ENCODE peak calls at places on chromosomes 7 and 10, in seven cellular contexts. A is CD8-positive, alpha-beta memory T cell; P is breast epithelium; X is NT2/D1; M is HCT116; J is neuronal stem cell; E is CD4-positive, CD25-positive, alpha-beta regulatory T cell. I is an unnamed sample. For H3K36me3, the result is how much of the 10 kb centered on the place peaks cover.

GRCh38 chr7:35729061-35729783 is 34.3 kb upstream of the HERPUD2 start:
- DNase-seq in A (peak), P (no peak), X (no peak), M (no peak), J (no peak), E (no peak), I (peak)

GRCh38 chr10:122164028-122164601 is 107.0 kb upstream of the BTBD16 start:
- DNase-seq in A (no peak), P (no peak), X (no peak), M (no peak), J (peak), E (no peak), I (no peak)

GRCh38 chr7:94375713-94376112 is 19.0 kb upstream of the COL1A2 start:
- DNase-seq in A (no peak), P (no peak), X (no peak), M (no peak), J (no peak), E (no peak), I (peak)

GRCh38 chr10:80408198-80409085 is at the start of gene PRXL2A:
- DNase-seq in A (peak), P (peak), X (peak), M (no peak), J (peak), E (peak), I (peak)

GRCh38 chr10:110967645-110968044 is 48.2 kb downstream of the SHOC2 start:
- DNase-seq in A (no peak), P (no peak), X (no peak), M (no peak), J (no peak), E (no peak), I (no peak)

GRCh38 chr10:26112532-26112931 is 104.0 kb upstream of the GAD2 start:
- DNase-seq in A (no peak), P (no peak), X (no peak), M (no peak), J (no peak), E (no peak), I (no peak)

GRCh38 chr7:157612009-157612663 is 275.3 kb downstream of the DNAJB6 start:
- DNase-seq in A (no peak), P (peak), X (no peak), M (no peak), J (no peak), E (no peak), I (no peak)

GRCh38 chr10:6737080-6737641 is 157.1 kb upstream of the PRKCQ start:
- DNase-seq in A (no peak), P (no peak), X (no peak), M (peak), J (no peak), E (no peak), I (no peak)

GRCh38 chr7:127154101-127154500 is 98.6 kb downstream of the GRM8 start:
- DNase-seq in A (no peak), P (no peak), X (no peak), M (no peak), J (no peak), E (no peak), I (no peak)

GRCh38 chr7:89623018-89623672 is 531.1 kb upstream of the STEAP1 start:
- DNase-seq in A (no peak), P (no peak), X (peak), M (peak), J (peak), E (no peak), I (peak)

GRCh38 chr7:147829021-147829420 is 761.5 kb upstream of the C7orf33 start:
- DNase-seq in A (no peak), P (no peak), X (no peak), M (no peak), J (no peak), E (no peak), I (no peak)

GRCh38 chr10:49115796-49116508 is 630 bp upstream of the VSTM4 start:
- DNase-seq in A (no peak), P (no peak), X (no peak), M (no peak), J (no peak), E (no peak), I (no peak)

GRCh38 chr10:88088441-88089340 is 225.3 kb downstream of the PTEN start:
- DNase-seq in A (no peak), P (no peak), X (no peak), M (no peak), J (no peak), E (no peak), I (no peak)

GRCh38 chr10:99894613-99895012 is 112.2 kb downstream of the ABCC2 start:
- DNase-seq in A (no peak), P (no peak), X (no peak), M (no peak), J (no peak), E (no peak), I (no peak)
- H3K36me3 ChIP-seq in A (under half), P (under half), X (half or more), M (half or more), J (half or more), E (under half), I (under half)

DNA sequence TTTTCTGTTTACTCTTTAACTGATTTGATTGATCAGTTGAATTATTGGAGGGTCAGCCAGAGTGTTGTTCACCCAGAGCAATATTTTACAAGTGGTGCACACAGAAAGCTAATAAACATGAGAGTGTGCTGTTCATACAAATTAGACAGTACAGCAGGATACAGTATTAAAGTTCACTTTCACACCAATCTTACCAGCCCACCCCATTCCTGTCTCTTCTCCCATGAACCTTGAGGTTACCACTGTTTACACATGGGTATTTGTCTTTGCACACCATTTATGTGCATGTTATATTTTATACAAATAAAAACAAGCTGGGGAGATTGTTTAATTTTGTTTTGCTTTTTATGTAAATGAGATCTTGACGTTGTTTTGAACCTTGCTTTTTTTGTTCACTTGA is 6.5 kb downstream of the CALU start:
- DNase-seq in A (no peak), P (no peak), X (no peak), M (no peak), J (no peak), E (no peak), I (no peak)
- H3K36me3 ChIP-seq in A (under half), P (under half), X (under half), M (under half), J (half or more), E (under half), I (under half)

GRCh38 chr10:133183646-133184378 is 23.8 kb downstream of the KNDC1 start:
- DNase-seq in A (no peak), P (no peak), X (no peak), M (no peak), J (no peak), E (no peak), I (no peak)

GRCh38 chr10:133185916-133186315 is 25.9 kb downstream of the KNDC1 start:
- DNase-seq in A (no peak), P (no peak), X (no peak), M (no peak), J (no peak), E (no peak), I (no peak)

GRCh38 chr10:133184591-133185244 is 24.7 kb downstream of the KNDC1 start:
- DNase-seq in A (no peak), P (no peak), X (no peak), M (no peak), J (no peak), E (no peak), I (no peak)

GRCh38 chr10:133186416-133187090 is 26.5 kb downstream of the KNDC1 start:
- DNase-seq in A (no peak), P (no peak), X (no peak), M (no peak), J (no peak), E (no peak), I (no peak)

DNA sequence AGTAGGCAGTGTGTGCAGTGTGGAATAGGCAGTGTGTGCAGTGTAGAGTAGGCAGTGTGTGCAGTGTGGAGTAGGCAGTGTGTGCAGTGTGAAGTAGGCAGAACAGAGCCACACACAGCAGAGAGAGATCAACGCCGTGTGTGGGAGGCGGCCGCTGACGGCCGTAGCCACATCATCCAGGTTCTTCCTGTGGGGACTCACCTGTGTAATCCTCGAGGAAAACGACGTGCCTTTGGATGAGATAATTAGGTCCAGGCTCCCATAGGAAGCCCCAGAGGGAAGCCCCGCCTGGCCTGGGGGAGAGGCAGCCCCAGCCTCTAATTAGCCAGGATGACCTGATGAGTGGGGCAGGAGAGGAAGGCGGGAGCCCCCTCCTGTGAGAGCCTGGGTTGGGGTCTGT is 25.4 kb downstream of the KNDC1 start:
- DNase-seq in A (no peak), P (no peak), X (no peak), M (no peak), J (no peak), E (no peak), I (no peak)
- H3K36me3 ChIP-seq in A (under half), P (under half), X (under half), M (under half), J (under half), E (under half), I (under half)

GRCh38 chr10:103096130-103096529 is 96.9 kb downstream of the NT5C2 start:
- DNase-seq in A (no peak), P (no peak), X (no peak), M (no peak), J (no peak), E (no peak), I (no peak)
- H3K36me3 ChIP-seq in A (under half), P (under half), X (half or more), M (under half), J (half or more), E (half or more), I (under half)

GRCh38 chr7:6691103-6691502 is 15.6 kb downstream of the ZNF12 start:
- DNase-seq in A (no peak), P (no peak), X (no peak), M (no peak), J (no peak), E (no peak), I (no peak)
- H3K36me3 ChIP-seq in A (half or more), P (half or more), X (half or more), M (half or more), J (half or more), E (half or more), I (half or more)

DNA sequence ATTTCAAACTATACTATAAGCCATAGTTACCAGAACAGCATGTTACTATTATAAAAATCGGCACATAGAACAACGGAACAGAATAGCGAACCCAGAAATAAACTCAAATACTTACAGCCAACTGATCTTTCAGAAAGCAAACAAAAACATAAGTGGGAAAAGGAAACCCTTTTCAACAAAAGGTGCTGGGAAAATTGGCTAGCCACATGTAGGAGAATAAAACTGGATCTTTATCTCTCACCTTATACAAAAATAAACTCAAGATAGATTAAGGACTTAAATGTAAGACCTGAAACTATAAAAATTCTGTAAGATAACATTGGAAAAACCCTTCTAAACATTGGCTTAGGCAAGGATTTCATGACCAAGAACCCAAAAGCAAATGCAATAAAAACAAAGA is 29.1 kb downstream of the ZNF680 start:
- DNase-seq in A (no peak), P (no peak), X (no peak), M (no peak), J (no peak), E (no peak), I (no peak)
- H3K36me3 ChIP-seq in A (under half), P (under half), X (under half), M (under half), J (half or more), E (half or more), I (half or more)

DNA sequence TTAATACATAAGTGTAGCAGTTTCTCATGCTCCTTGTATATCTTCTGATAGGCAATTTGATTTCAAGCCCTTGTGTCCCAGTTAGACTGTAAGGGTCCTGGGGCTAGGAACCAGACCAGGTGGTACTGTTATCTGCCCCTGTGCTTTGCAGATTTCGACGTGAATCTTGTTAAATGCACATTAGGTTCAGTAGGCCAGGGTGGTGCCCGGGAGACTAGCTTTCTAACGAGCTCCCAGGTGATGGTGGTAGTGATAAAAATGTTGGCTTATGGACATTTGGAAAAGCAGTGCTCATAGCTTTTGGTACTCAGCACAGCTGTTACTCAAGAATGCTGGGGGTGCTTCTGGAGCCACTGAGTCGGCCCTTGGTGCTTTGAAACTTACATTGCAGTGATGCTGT is 64.2 kb downstream of the PRPF18 start:
- DNase-seq in A (no peak), P (no peak), X (no peak), M (no peak), J (no peak), E (no peak), I (no peak)
- H3K36me3 ChIP-seq in A (under half), P (under half), X (half or more), M (under half), J (half or more), E (under half), I (under half)

DNA sequence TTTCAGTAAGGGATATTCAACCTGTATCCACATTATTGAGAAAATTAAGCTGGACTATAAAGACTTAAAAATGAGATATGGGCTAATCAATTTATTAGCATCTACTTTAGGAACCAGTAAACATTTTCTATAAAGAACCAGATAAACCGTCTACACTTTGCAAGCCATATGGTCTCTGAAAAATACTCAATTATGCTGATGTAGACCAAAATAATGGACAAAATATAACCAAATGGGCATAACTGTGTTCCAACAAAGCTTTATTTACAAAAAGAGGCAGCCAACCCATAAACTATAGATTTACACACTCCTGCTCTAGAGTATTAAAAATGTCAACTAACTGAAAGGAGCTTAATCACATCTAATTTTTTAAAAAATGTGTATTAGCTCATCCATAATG is 42.3 kb downstream of the TNPO3 start:
- DNase-seq in A (no peak), P (no peak), X (no peak), M (no peak), J (no peak), E (no peak), I (no peak)
- H3K36me3 ChIP-seq in A (under half), P (under half), X (under half), M (under half), J (half or more), E (half or more), I (half or more)

DNA sequence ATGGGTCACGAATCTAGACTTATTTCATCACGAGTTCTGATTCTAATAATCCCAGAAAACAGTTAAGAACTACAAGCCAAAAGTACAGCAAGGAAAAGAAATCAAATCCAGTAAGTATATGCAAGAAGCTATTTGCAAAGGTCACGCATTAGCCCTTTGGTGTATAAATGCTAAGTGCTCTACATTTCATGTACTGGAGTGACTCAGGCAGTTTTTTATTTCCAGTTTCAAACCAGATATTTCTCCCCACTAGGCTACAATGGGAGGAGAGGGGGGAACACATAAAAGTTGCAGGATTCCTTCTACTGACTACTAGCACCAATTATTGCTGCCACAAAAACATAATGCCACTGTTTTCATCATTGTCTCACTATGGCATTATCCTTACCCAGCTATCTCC is 148.0 kb downstream of the NRCAM start:
- DNase-seq in A (no peak), P (no peak), X (no peak), M (no peak), J (no peak), E (no peak), I (no peak)
- H3K36me3 ChIP-seq in A (under half), P (under half), X (under half), M (under half), J (under half), E (under half), I (under half)

GRCh38 chr7:98978672-98979071 is 100.3 kb downstream of the TRRAP start:
- DNase-seq in A (no peak), P (no peak), X (no peak), M (no peak), J (no peak), E (no peak), I (no peak)
- H3K36me3 ChIP-seq in A (half or more), P (under half), X (half or more), M (half or more), J (half or more), E (half or more), I (under half)

I was measured in naive thymus-derived CD4-positive, alpha-beta T cell.